ENCODE peak calls at places on chromosomes 12 and 14, in four cellular contexts. N is AG04449, Q is AG08395, K is Ammon's horn. R is an unnamed sample.
A peak's percentile ranks its signal among the peaks of the same experiment; 100 is the strongest.

GRCh38 chr12:122312926-122313325 is 46.6 kb upstream of the VPS33A start:
- DNase-seq in N (no peak), Q (no peak), K (no peak), R (no peak)

GRCh38 chr14:96151242-96151641 is 53.4 kb upstream of the BDKRB2 start:
- DNase-seq in N (no peak), Q (no peak), K (no peak), R (no peak)

GRCh38 chr12:43728117-43728516 is 30.5 kb downstream of the PUS7L start:
- DNase-seq in N (no peak), Q (no peak), K (no peak), R (no peak)

GRCh38 chr14:36520601-36521525 is 831 bp upstream of the NKX2-1 start:
- DNase-seq in N (no peak), Q (peak; percentile 47), K (no peak), R (no peak)

GRCh38 chr12:69024413-69024812 is 91.4 kb upstream of the CPM start:
- DNase-seq in N (no peak), Q (no peak), K (no peak), R (no peak)

GRCh38 chr14:69775012-69775411 is 8.1 kb downstream of the SRSF5 start:
- DNase-seq in N (no peak), Q (no peak), K (no peak), R (no peak)

GRCh38 chr14:77023001-77023996 is 5.2 kb downstream of the IRF2BPL start:
- DNase-seq in N (no peak), Q (peak; percentile 44), K (no peak), R (no peak)

GRCh38 chr12:79252358-79253075 is 387.9 kb downstream of the SYT1 start:
- DNase-seq in N (no peak), Q (no peak), K (no peak), R (no peak)

GRCh38 chr12:108805136-108805535 is 52.2 kb downstream of the SSH1 start:
- DNase-seq in N (no peak), Q (no peak), K (no peak), R (no peak)

GRCh38 chr14:68278568-68279436 is 459.2 kb downstream of the RAD51B start:
- DNase-seq in N (no peak), Q (peak; percentile 67), K (no peak), R (no peak)

GRCh38 chr12:54051916-54052744 is 1.5 kb upstream of the HOXC4 start:
- DNase-seq in N (no peak), Q (no peak), K (no peak), R (no peak)

GRCh38 chr12:119259483-119259882 is 75.0 kb upstream of the CCDC60 start:
- DNase-seq in N (no peak), Q (no peak), K (peak; percentile 13), R (no peak)